ENCODE peak calls at places on chromosomes 3 and 15, in ten cellular contexts. R is central memory CD4-positive, alpha-beta T cell; E is effector CD4-positive, alpha-beta T cell; P is effector memory CD8-positive, alpha-beta T cell; G is GM03348; D is heart right ventricle; O is SIG-M5; U is SJCRH30; S is stimulated activated naive CD8-positive, alpha-beta T cell treated with anti-CD3 and anti-CD28 coated beads, Interleukin-15, amount 100 ng/mL, for 72 hours; J is OCI-M1. N is an unnamed sample.

GRCh38 chr3:50214824-50215223 is 9.8 kb downstream of the SLC38A3 start:
- DNase-seq in R (no peak), P (no peak), S (no peak), D (no peak), E (no peak), G (no peak), J (no peak), O (no peak), U (no peak), N (no peak)

GRCh38 chr3:64214002-64214696 is 11.1 kb downstream of the PRICKLE2 start:
- DNase-seq in R (no peak), P (no peak), U (peak), S (no peak), J (peak), D (peak), G (peak), E (no peak), O (no peak), N (no peak)

GRCh38 chr3:126202281-126203079 is 22.1 kb upstream of the ALDH1L1 start:
- DNase-seq in R (no peak), J (no peak), O (no peak), U (no peak), S (no peak), E (no peak), G (no peak), P (no peak), D (no peak), N (no peak)

GRCh38 chr3:58237238-58237939 is at the start of gene ABHD6:
- DNase-seq in J (peak), G (peak), D (peak), U (peak), P (peak), E (peak), R (peak), O (no peak), S (peak), N (peak)

GRCh38 chr3:32288819-32289218 is 50.3 kb downstream of the CMTM8 start:
- DNase-seq in P (no peak), R (peak), J (no peak), S (no peak), D (no peak), E (no peak), U (no peak), G (no peak), O (no peak), N (no peak)

GRCh38 chr3:133824961-133825485 is 19.4 kb downstream of the SRPRB start:
- DNase-seq in S (no peak), R (no peak), P (no peak), U (no peak), D (no peak), J (no peak), G (no peak), O (no peak), E (no peak), N (no peak)

GRCh38 chr3:66138336-66139234 is 82.2 kb upstream of the SLC25A26 start:
- DNase-seq in S (no peak), D (peak), O (no peak), P (no peak), G (peak), U (peak), R (no peak), J (peak), E (no peak), N (no peak)

GRCh38 chr3:128482857-128483656 is 9.9 kb downstream of the GATA2 start:
- DNase-seq in R (no peak), E (no peak), J (peak), U (peak), G (peak), S (no peak), O (no peak), D (peak), P (no peak), N (peak)

GRCh38 chr3:162799910-162800309 is 1303.3 kb downstream of the OTOL1 start:
- DNase-seq in R (no peak), J (no peak), G (no peak), O (no peak), S (no peak), P (no peak), U (no peak), E (no peak), D (no peak), N (no peak)

GRCh38 chr3:20060924-20061323 is 20.7 kb downstream of the KAT2B start:
- DNase-seq in P (no peak), U (no peak), D (no peak), E (no peak), G (peak), O (peak), S (no peak), J (peak), R (no peak), N (no peak)

GRCh38 chr15:99467861-99468460 is 97.8 kb upstream of the MEF2A start:
- DNase-seq in U (no peak), E (no peak), J (no peak), P (no peak), R (no peak), O (no peak), D (no peak), S (no peak), G (no peak), N (no peak)

GRCh38 chr3:39065197-39065596 is 13.4 kb downstream of the WDR48 start:
- DNase-seq in S (no peak), D (no peak), J (peak), R (no peak), O (peak), E (no peak), G (peak), U (peak), P (no peak), N (no peak)

GRCh38 chr3:54008099-54008498 is 114.3 kb upstream of the CACNA2D3 start:
- DNase-seq in R (no peak), E (no peak), S (no peak), P (no peak), O (no peak), U (no peak), D (no peak), G (no peak), J (no peak), N (no peak)

GRCh38 chr3:152346058-152346457 is 77.3 kb downstream of the MBNL1 start:
- DNase-seq in D (no peak), R (no peak), U (no peak), P (no peak), G (no peak), E (no peak), O (no peak), S (no peak), J (no peak), N (no peak)

GRCh38 chr3:170714562-170715535 is 129.0 kb upstream of the SLC7A14 start:
- DNase-seq in G (no peak), S (no peak), J (no peak), R (no peak), O (no peak), P (no peak), E (no peak), D (no peak), U (peak), N (no peak)

GRCh38 chr3:49761661-49762060 is 24.7 kb downstream of the IP6K1 start:
- DNase-seq in J (no peak), P (no peak), U (no peak), D (no peak), R (no peak), S (no peak), E (no peak), O (peak), G (no peak), N (no peak)

GRCh38 chr3:152835311-152836102 is 576 bp downstream of the P2RY1 start:
- DNase-seq in R (no peak), E (no peak), O (peak), P (no peak), D (peak), S (peak), G (peak), J (peak), U (peak), N (no peak)

GRCh38 chr15:77032052-77032646 is 37.2 kb downstream of the PSTPIP1 start:
- DNase-seq in S (peak), D (no peak), E (no peak), J (no peak), P (no peak), U (no peak), R (no peak), O (no peak), G (peak), N (no peak)

GRCh38 chr15:61519296-61519695 is 290.2 kb upstream of the RORA start:
- DNase-seq in P (no peak), S (no peak), O (no peak), E (no peak), J (no peak), R (no peak), G (no peak), D (no peak), U (no peak), N (no peak)

GRCh38 chr3:112314618-112315017 is 18.3 kb upstream of the CD200 start:
- DNase-seq in G (no peak), D (no peak), J (no peak), S (no peak), P (no peak), U (no peak), E (no peak), O (no peak), R (no peak), N (no peak)

N was measured in naive thymus-derived CD8-positive, alpha-beta T cell.